ENCODE peak calls at places on chromosomes 16 and 17, in five cellular contexts. One of them, this sample, is unnamed.

GRCh38 chr17:8326591-8327583 is 12.8 kb upstream of the ODF4 start:
- DNase-seq in cardiac muscle cell: peak
- DNase-seq in gastrocnemius medialis: no peak
- DNase-seq in heart left ventricle: peak
- DNase-seq in HCT116: no peak
- DNase-seq in this sample: peak

GRCh38 chr16:52050418-52050817 is 496.5 kb downstream of the TOX3 start:
- DNase-seq in cardiac muscle cell: no peak
- DNase-seq in gastrocnemius medialis: no peak
- DNase-seq in heart left ventricle: no peak
- DNase-seq in HCT116: no peak
- DNase-seq in this sample: peak

GRCh38 chr16:85563515-85564276 is 49.4 kb upstream of the GSE1 start:
- DNase-seq in cardiac muscle cell: no peak
- DNase-seq in gastrocnemius medialis: no peak
- DNase-seq in heart left ventricle: peak
- DNase-seq in HCT116: no peak
- DNase-seq in this sample: peak

GRCh38 chr17:62621223-62621622 is 6.2 kb upstream of the MRC2 start:
- DNase-seq in cardiac muscle cell: no peak
- DNase-seq in gastrocnemius medialis: no peak
- DNase-seq in heart left ventricle: no peak
- DNase-seq in HCT116: no peak
- DNase-seq in this sample: no peak

GRCh38 chr16:14464192-14464591 is 165.9 kb downstream of the PARN start:
- DNase-seq in cardiac muscle cell: no peak
- DNase-seq in gastrocnemius medialis: no peak
- DNase-seq in heart left ventricle: no peak
- DNase-seq in HCT116: no peak
- DNase-seq in this sample: no peak

GRCh38 chr17:80124351-80124981 is 22.5 kb downstream of the EIF4A3 start:
- DNase-seq in cardiac muscle cell: peak
- DNase-seq in gastrocnemius medialis: no peak
- DNase-seq in heart left ventricle: no peak
- DNase-seq in HCT116: peak
- DNase-seq in this sample: peak

GRCh38 chr16:70463235-70463634 is 8.8 kb downstream of the FCSK start:
- DNase-seq in cardiac muscle cell: no peak
- DNase-seq in gastrocnemius medialis: no peak
- DNase-seq in heart left ventricle: no peak
- DNase-seq in HCT116: no peak
- DNase-seq in this sample: no peak

GRCh38 chr17:27760069-27760885 is 40.1 kb downstream of the NOS2 start:
- DNase-seq in cardiac muscle cell: peak
- DNase-seq in gastrocnemius medialis: peak
- DNase-seq in heart left ventricle: peak
- DNase-seq in HCT116: peak
- DNase-seq in this sample: peak

GRCh38 chr17:41633498-41634197 is 9.3 kb upstream of the KRT17 start:
- DNase-seq in cardiac muscle cell: no peak
- DNase-seq in gastrocnemius medialis: no peak
- DNase-seq in heart left ventricle: no peak
- DNase-seq in HCT116: no peak
- DNase-seq in this sample: no peak

GRCh38 chr16:1543085-1543896 is 9.8 kb downstream of the TMEM204 start:
- DNase-seq in cardiac muscle cell: peak
- DNase-seq in gastrocnemius medialis: peak
- DNase-seq in heart left ventricle: peak
- DNase-seq in HCT116: peak
- DNase-seq in this sample: peak

GRCh38 chr16:66569827-66570405 is 3.7 kb downstream of the CMTM1 start:
- DNase-seq in cardiac muscle cell: no peak
- DNase-seq in gastrocnemius medialis: no peak
- DNase-seq in heart left ventricle: no peak
- DNase-seq in HCT116: no peak
- DNase-seq in this sample: peak

GRCh38 chr16:496097-496886 is 31.2 kb upstream of the CAPN15 start:
- DNase-seq in cardiac muscle cell: no peak
- DNase-seq in gastrocnemius medialis: no peak
- DNase-seq in heart left ventricle: no peak
- DNase-seq in HCT116: no peak
- DNase-seq in this sample: no peak

GRCh38 chr16:90022209-90023077 is 3.2 kb upstream of the DBNDD1 start:
- DNase-seq in cardiac muscle cell: no peak
- DNase-seq in gastrocnemius medialis: peak
- DNase-seq in heart left ventricle: peak
- DNase-seq in HCT116: peak
- DNase-seq in this sample: peak

GRCh38 chr17:57482657-57483056 is 226.3 kb downstream of the MSI2 start:
- DNase-seq in cardiac muscle cell: no peak
- DNase-seq in gastrocnemius medialis: no peak
- DNase-seq in heart left ventricle: no peak
- DNase-seq in HCT116: no peak
- DNase-seq in this sample: no peak

GRCh38 chr16:49484454-49484853 is 110.8 kb downstream of the C16orf78 start:
- DNase-seq in cardiac muscle cell: peak
- DNase-seq in gastrocnemius medialis: peak
- DNase-seq in heart left ventricle: peak
- DNase-seq in HCT116: no peak
- DNase-seq in this sample: peak

DNA sequence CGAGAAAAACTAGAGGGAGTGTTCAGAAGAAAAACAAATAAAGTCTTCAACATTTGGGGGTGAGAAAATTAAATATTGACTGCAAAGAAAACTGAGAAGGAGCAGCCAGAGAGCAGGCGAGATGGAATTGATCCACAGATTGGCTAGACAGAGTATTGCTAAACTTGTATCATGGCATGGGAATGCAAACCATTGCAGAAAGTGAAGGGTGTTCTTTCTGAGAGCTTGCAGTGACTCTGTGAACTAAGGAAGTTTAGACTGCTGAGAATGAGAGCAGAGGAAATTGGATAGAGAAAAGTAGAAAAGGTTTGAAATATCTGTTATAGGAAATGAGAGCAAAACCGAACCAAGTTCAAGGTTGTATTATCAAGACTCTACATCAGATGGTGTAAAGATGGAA is 191.5 kb downstream of the HS3ST3A1 start:
- DNase-seq in cardiac muscle cell: no peak
- DNase-seq in gastrocnemius medialis: no peak
- DNase-seq in heart left ventricle: no peak
- DNase-seq in HCT116: no peak
- DNase-seq in this sample: no peak
- TF ChIP-seq CTCF in cardiac muscle cell: no peak
- TF ChIP-seq CTCF in gastrocnemius medialis: no peak
- TF ChIP-seq CTCF in heart left ventricle: no peak
- TF ChIP-seq CTCF in HCT116: no peak
- TF ChIP-seq CTCF in this sample: no peak

GRCh38 chr17:32722733-32723132 is 154.2 kb downstream of the MYO1D start:
- DNase-seq in cardiac muscle cell: no peak
- DNase-seq in gastrocnemius medialis: no peak
- DNase-seq in heart left ventricle: no peak
- DNase-seq in HCT116: no peak
- DNase-seq in this sample: no peak

GRCh38 chr17:32720671-32721070 is 156.3 kb downstream of the MYO1D start:
- DNase-seq in cardiac muscle cell: no peak
- DNase-seq in gastrocnemius medialis: no peak
- DNase-seq in heart left ventricle: no peak
- DNase-seq in HCT116: no peak
- DNase-seq in this sample: no peak

GRCh38 chr17:32723310-32723955 is 153.5 kb downstream of the MYO1D start:
- DNase-seq in cardiac muscle cell: no peak
- DNase-seq in gastrocnemius medialis: no peak
- DNase-seq in heart left ventricle: peak
- DNase-seq in HCT116: no peak
- DNase-seq in this sample: no peak

GRCh38 chr17:32719702-32720101 is 157.2 kb downstream of the MYO1D start:
- DNase-seq in cardiac muscle cell: no peak
- DNase-seq in gastrocnemius medialis: no peak
- DNase-seq in heart left ventricle: no peak
- DNase-seq in HCT116: no peak
- DNase-seq in this sample: no peak

GRCh38 chr17:32725697-32726096 is 151.2 kb downstream of the MYO1D start:
- DNase-seq in cardiac muscle cell: no peak
- DNase-seq in gastrocnemius medialis: no peak
- DNase-seq in heart left ventricle: no peak
- DNase-seq in HCT116: no peak
- DNase-seq in this sample: no peak
- H3K4me3 ChIP-seq in cardiac muscle cell: no peak
- H3K4me3 ChIP-seq in gastrocnemius medialis: no peak
- H3K4me3 ChIP-seq in heart left ventricle: no peak
- H3K4me3 ChIP-seq in HCT116: no peak
- H3K4me3 ChIP-seq in this sample: no peak

GRCh38 chr17:32943647-32944191 is 15.8 kb downstream of the TMEM98 start:
- DNase-seq in cardiac muscle cell: peak
- DNase-seq in gastrocnemius medialis: no peak
- DNase-seq in heart left ventricle: no peak
- DNase-seq in HCT116: no peak
- DNase-seq in this sample: peak

GRCh38 chr17:32943206-32943605 is 15.3 kb downstream of the TMEM98 start:
- DNase-seq in cardiac muscle cell: no peak
- DNase-seq in gastrocnemius medialis: no peak
- DNase-seq in heart left ventricle: no peak
- DNase-seq in HCT116: no peak
- DNase-seq in this sample: no peak

GRCh38 chr17:32944248-32945020 is 16.5 kb downstream of the TMEM98 start:
- DNase-seq in cardiac muscle cell: no peak
- DNase-seq in gastrocnemius medialis: no peak
- DNase-seq in heart left ventricle: no peak
- DNase-seq in HCT116: no peak
- DNase-seq in this sample: no peak

GRCh38 chr17:32941419-32942032 is 13.6 kb downstream of the TMEM98 start:
- DNase-seq in cardiac muscle cell: no peak
- DNase-seq in gastrocnemius medialis: no peak
- DNase-seq in heart left ventricle: no peak
- DNase-seq in HCT116: no peak
- DNase-seq in this sample: no peak

GRCh38 chr17:32940706-32941390 is 12.9 kb downstream of the TMEM98 start:
- DNase-seq in cardiac muscle cell: no peak
- DNase-seq in gastrocnemius medialis: no peak
- DNase-seq in heart left ventricle: no peak
- DNase-seq in HCT116: no peak
- DNase-seq in this sample: no peak
- TF ChIP-seq CTCF in cardiac muscle cell: no peak
- TF ChIP-seq CTCF in gastrocnemius medialis: no peak
- TF ChIP-seq CTCF in heart left ventricle: no peak
- TF ChIP-seq CTCF in HCT116: no peak
- TF ChIP-seq CTCF in this sample: no peak

GRCh38 chr17:55654015-55654414 is 68.6 kb downstream of the TMEM100 start:
- DNase-seq in cardiac muscle cell: peak
- DNase-seq in gastrocnemius medialis: no peak
- DNase-seq in heart left ventricle: no peak
- DNase-seq in HCT116: no peak
- DNase-seq in this sample: no peak

GRCh38 chr17:55649935-55650597 is 72.6 kb downstream of the TMEM100 start:
- DNase-seq in cardiac muscle cell: no peak
- DNase-seq in gastrocnemius medialis: no peak
- DNase-seq in heart left ventricle: no peak
- DNase-seq in HCT116: no peak
- DNase-seq in this sample: no peak

GRCh38 chr17:55652825-55653224 is 69.8 kb downstream of the TMEM100 start:
- DNase-seq in cardiac muscle cell: no peak
- DNase-seq in gastrocnemius medialis: no peak
- DNase-seq in heart left ventricle: no peak
- DNase-seq in HCT116: no peak
- DNase-seq in this sample: no peak

GRCh38 chr17:55654821-55655220 is 67.8 kb downstream of the TMEM100 start:
- DNase-seq in cardiac muscle cell: no peak
- DNase-seq in gastrocnemius medialis: no peak
- DNase-seq in heart left ventricle: no peak
- DNase-seq in HCT116: no peak
- DNase-seq in this sample: no peak

GRCh38 chr17:55652114-55652513 is 70.5 kb downstream of the TMEM100 start:
- DNase-seq in cardiac muscle cell: no peak
- DNase-seq in gastrocnemius medialis: no peak
- DNase-seq in heart left ventricle: no peak
- DNase-seq in HCT116: no peak
- DNase-seq in this sample: no peak
- H3K4me3 ChIP-seq in cardiac muscle cell: no peak
- H3K4me3 ChIP-seq in gastrocnemius medialis: no peak
- H3K4me3 ChIP-seq in heart left ventricle: no peak
- H3K4me3 ChIP-seq in HCT116: no peak
- H3K4me3 ChIP-seq in this sample: no peak

GRCh38 chr17:46192211-46192483 is 1.1 kb downstream of the KANSL1 start:
- DNase-seq in cardiac muscle cell: no peak
- DNase-seq in gastrocnemius medialis: no peak
- DNase-seq in heart left ventricle: no peak
- DNase-seq in HCT116: no peak
- DNase-seq in this sample: no peak

GRCh38 chr17:46194393-46195216 is 1.4 kb upstream of the KANSL1 start:
- DNase-seq in cardiac muscle cell: peak
- DNase-seq in gastrocnemius medialis: no peak
- DNase-seq in heart left ventricle: no peak
- DNase-seq in HCT116: peak
- DNase-seq in this sample: peak

GRCh38 chr17:46193626-46194392 is 580 bp upstream of the KANSL1 start:
- DNase-seq in cardiac muscle cell: peak
- DNase-seq in gastrocnemius medialis: peak
- DNase-seq in heart left ventricle: peak
- DNase-seq in HCT116: peak
- DNase-seq in this sample: peak

GRCh38 chr17:46192484-46193245 is 564 bp downstream of the KANSL1 start:
- DNase-seq in cardiac muscle cell: peak
- DNase-seq in gastrocnemius medialis: peak
- DNase-seq in heart left ventricle: peak
- DNase-seq in HCT116: no peak
- DNase-seq in this sample: peak

DNA sequence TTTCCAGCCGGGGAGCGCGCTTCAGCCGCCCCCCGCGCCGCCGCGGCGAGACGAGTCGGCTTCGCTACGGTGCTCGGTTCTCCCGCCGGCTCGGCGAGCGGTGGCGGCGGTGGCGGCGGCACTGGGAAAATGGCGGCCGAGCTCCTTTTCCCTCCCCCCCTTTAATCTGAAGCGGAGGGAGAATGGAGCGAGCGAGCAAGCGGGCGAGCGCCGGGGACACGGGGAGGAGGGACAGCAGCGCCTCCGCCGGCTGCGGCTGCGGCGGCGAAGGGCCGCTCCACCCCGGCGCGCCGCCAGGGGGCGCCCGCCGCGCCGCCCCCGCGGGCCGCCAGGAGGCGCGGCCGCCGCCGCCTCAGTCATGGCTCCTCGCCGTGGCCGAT is at the start of gene KANSL1:
- DNase-seq in cardiac muscle cell: peak
- DNase-seq in gastrocnemius medialis: peak
- DNase-seq in heart left ventricle: peak
- DNase-seq in HCT116: peak
- DNase-seq in this sample: peak
- TF ChIP-seq CTCF in cardiac muscle cell: peak
- TF ChIP-seq CTCF in gastrocnemius medialis: peak
- TF ChIP-seq CTCF in heart left ventricle: peak
- TF ChIP-seq CTCF in HCT116: peak
- TF ChIP-seq CTCF in this sample: peak

This sample was measured in foreskin fibroblast.